ENCODE peak calls at places on chromosomes 12 and 14, in nine cellular contexts. One of them, this sample, is unnamed.

GRCh38 chr12:91211869-91212268 is 29.3 kb upstream of the DCN start:
- DNase-seq in CD8-positive, alpha-beta T cell: no peak
- DNase-seq in H1: no peak
- DNase-seq in astrocyte: no peak
- DNase-seq in Karpas-422: no peak
- DNase-seq in gastrocnemius medialis: no peak
- DNase-seq in tibial artery: no peak
- DNase-seq in K562: no peak
- DNase-seq in upper lobe of right lung: no peak
- DNase-seq in this sample: no peak

GRCh38 chr12:109532721-109533486 is 40.4 kb downstream of the MMAB start:
- DNase-seq in Karpas-422: no peak
- DNase-seq in upper lobe of right lung: no peak
- DNase-seq in gastrocnemius medialis: no peak
- DNase-seq in astrocyte: no peak
- DNase-seq in CD8-positive, alpha-beta T cell: no peak
- DNase-seq in tibial artery: no peak
- DNase-seq in H1: no peak
- DNase-seq in K562: no peak
- DNase-seq in this sample: no peak

GRCh38 chr12:108375986-108376663 is 37.0 kb upstream of the CMKLR1 start:
- DNase-seq in astrocyte: peak; percentile 22
- DNase-seq in tibial artery: no peak
- DNase-seq in H1: no peak
- DNase-seq in CD8-positive, alpha-beta T cell: no peak
- DNase-seq in Karpas-422: no peak
- DNase-seq in upper lobe of right lung: no peak
- DNase-seq in K562: no peak
- DNase-seq in gastrocnemius medialis: no peak
- DNase-seq in this sample: no peak

GRCh38 chr12:916240-916639 is 33.3 kb downstream of the RAD52 start:
- DNase-seq in tibial artery: no peak
- DNase-seq in astrocyte: no peak
- DNase-seq in CD8-positive, alpha-beta T cell: no peak
- DNase-seq in H1: no peak
- DNase-seq in Karpas-422: no peak
- DNase-seq in K562: no peak
- DNase-seq in gastrocnemius medialis: no peak
- DNase-seq in upper lobe of right lung: no peak
- DNase-seq in this sample: peak; percentile 71

GRCh38 chr14:92647499-92648279 is 100.7 kb downstream of the LGMN start:
- DNase-seq in gastrocnemius medialis: no peak
- DNase-seq in astrocyte: no peak
- DNase-seq in CD8-positive, alpha-beta T cell: no peak
- DNase-seq in Karpas-422: no peak
- DNase-seq in tibial artery: no peak
- DNase-seq in upper lobe of right lung: no peak
- DNase-seq in H1: no peak
- DNase-seq in K562: no peak
- DNase-seq in this sample: no peak

GRCh38 chr12:21451529-21451928 is 14.1 kb downstream of the PYROXD1 start:
- DNase-seq in tibial artery: no peak
- DNase-seq in astrocyte: peak; percentile 73
- DNase-seq in upper lobe of right lung: no peak
- DNase-seq in H1: no peak
- DNase-seq in gastrocnemius medialis: no peak
- DNase-seq in CD8-positive, alpha-beta T cell: no peak
- DNase-seq in K562: no peak
- DNase-seq in Karpas-422: no peak
- DNase-seq in this sample: no peak

GRCh38 chr12:6378709-6379427 is 3.5 kb upstream of the SCNN1A start:
- DNase-seq in K562: no peak
- DNase-seq in gastrocnemius medialis: no peak
- DNase-seq in H1: no peak
- DNase-seq in Karpas-422: no peak
- DNase-seq in astrocyte: no peak
- DNase-seq in upper lobe of right lung: no peak
- DNase-seq in tibial artery: peak; percentile 62
- DNase-seq in CD8-positive, alpha-beta T cell: no peak
- DNase-seq in this sample: no peak

GRCh38 chr12:110431957-110432587 is 18.1 kb downstream of the ARPC3 start:
- DNase-seq in upper lobe of right lung: peak; percentile 55
- DNase-seq in CD8-positive, alpha-beta T cell: no peak
- DNase-seq in gastrocnemius medialis: no peak
- DNase-seq in K562: no peak
- DNase-seq in Karpas-422: no peak
- DNase-seq in H1: no peak
- DNase-seq in tibial artery: no peak
- DNase-seq in astrocyte: no peak
- DNase-seq in this sample: no peak

GRCh38 chr14:44565968-44566367 is 58.9 kb upstream of the FSCB start:
- DNase-seq in upper lobe of right lung: no peak
- DNase-seq in H1: no peak
- DNase-seq in tibial artery: no peak
- DNase-seq in K562: no peak
- DNase-seq in CD8-positive, alpha-beta T cell: no peak
- DNase-seq in gastrocnemius medialis: no peak
- DNase-seq in Karpas-422: no peak
- DNase-seq in astrocyte: no peak
- DNase-seq in this sample: no peak

GRCh38 chr12:68627673-68628319 is 17.1 kb downstream of the RAP1B start:
- DNase-seq in tibial artery: no peak
- DNase-seq in Karpas-422: no peak
- DNase-seq in CD8-positive, alpha-beta T cell: no peak
- DNase-seq in K562: no peak
- DNase-seq in upper lobe of right lung: no peak
- DNase-seq in gastrocnemius medialis: no peak
- DNase-seq in astrocyte: no peak
- DNase-seq in H1: no peak
- DNase-seq in this sample: no peak

GRCh38 chr14:80310950-80311349 is 99.6 kb upstream of the DIO2 start:
- DNase-seq in astrocyte: no peak
- DNase-seq in CD8-positive, alpha-beta T cell: no peak
- DNase-seq in H1: no peak
- DNase-seq in gastrocnemius medialis: no peak
- DNase-seq in tibial artery: no peak
- DNase-seq in Karpas-422: no peak
- DNase-seq in upper lobe of right lung: no peak
- DNase-seq in K562: no peak
- DNase-seq in this sample: no peak

GRCh38 chr12:92108651-92109050 is 37.0 kb downstream of the BTG1 start:
- DNase-seq in astrocyte: no peak
- DNase-seq in H1: no peak
- DNase-seq in K562: peak; percentile 18
- DNase-seq in CD8-positive, alpha-beta T cell: no peak
- DNase-seq in tibial artery: no peak
- DNase-seq in gastrocnemius medialis: no peak
- DNase-seq in Karpas-422: no peak
- DNase-seq in upper lobe of right lung: no peak
- DNase-seq in this sample: peak; percentile 20

GRCh38 chr12:42969357-42969756 is 379.8 kb upstream of the PRICKLE1 start:
- DNase-seq in H1: no peak
- DNase-seq in tibial artery: no peak
- DNase-seq in Karpas-422: no peak
- DNase-seq in gastrocnemius medialis: no peak
- DNase-seq in astrocyte: no peak
- DNase-seq in upper lobe of right lung: no peak
- DNase-seq in K562: no peak
- DNase-seq in CD8-positive, alpha-beta T cell: no peak
- DNase-seq in this sample: no peak

GRCh38 chr12:51590347-51591019 is 550 bp upstream of the SCN8A start:
- DNase-seq in astrocyte: peak; percentile 51
- DNase-seq in tibial artery: no peak
- DNase-seq in H1: peak; percentile 60
- DNase-seq in K562: peak; percentile 94
- DNase-seq in CD8-positive, alpha-beta T cell: peak; percentile 56
- DNase-seq in upper lobe of right lung: peak; percentile 83
- DNase-seq in gastrocnemius medialis: no peak
- DNase-seq in Karpas-422: peak; percentile 90
- DNase-seq in this sample: peak; percentile 65

GRCh38 chr12:62632521-62632920 is 165.9 kb downstream of the MON2 start:
- DNase-seq in tibial artery: peak; percentile 83
- DNase-seq in K562: no peak
- DNase-seq in Karpas-422: no peak
- DNase-seq in astrocyte: peak; percentile 25
- DNase-seq in H1: no peak
- DNase-seq in gastrocnemius medialis: peak; percentile 12
- DNase-seq in CD8-positive, alpha-beta T cell: no peak
- DNase-seq in upper lobe of right lung: peak; percentile 70
- DNase-seq in this sample: peak; percentile 74

GRCh38 chr12:10957741-10958140 is 18.7 kb upstream of the TAS2R14 start:
- DNase-seq in H1: no peak
- DNase-seq in CD8-positive, alpha-beta T cell: no peak
- DNase-seq in astrocyte: peak; percentile 70
- DNase-seq in tibial artery: no peak
- DNase-seq in Karpas-422: no peak
- DNase-seq in upper lobe of right lung: no peak
- DNase-seq in K562: no peak
- DNase-seq in gastrocnemius medialis: no peak
- DNase-seq in this sample: no peak

GRCh38 chr14:58731465-58732330 is 93.9 kb downstream of the DACT1 start:
- DNase-seq in astrocyte: peak; percentile 100
- DNase-seq in K562: no peak
- DNase-seq in H1: no peak
- DNase-seq in upper lobe of right lung: no peak
- DNase-seq in gastrocnemius medialis: no peak
- DNase-seq in tibial artery: no peak
- DNase-seq in CD8-positive, alpha-beta T cell: no peak
- DNase-seq in Karpas-422: no peak
- DNase-seq in this sample: no peak

GRCh38 chr12:76820888-76821482 is 57.1 kb downstream of the ZDHHC17 start:
- DNase-seq in CD8-positive, alpha-beta T cell: no peak
- DNase-seq in tibial artery: no peak
- DNase-seq in H1: peak; percentile 5
- DNase-seq in Karpas-422: peak; percentile 44
- DNase-seq in gastrocnemius medialis: no peak
- DNase-seq in K562: peak; percentile 23
- DNase-seq in astrocyte: peak; percentile 22
- DNase-seq in upper lobe of right lung: no peak
- DNase-seq in this sample: peak; percentile 27

GRCh38 chr12:39395866-39396265 is 47.1 kb downstream of the KIF21A start:
- DNase-seq in upper lobe of right lung: no peak
- DNase-seq in H1: no peak
- DNase-seq in tibial artery: no peak
- DNase-seq in astrocyte: no peak
- DNase-seq in Karpas-422: no peak
- DNase-seq in gastrocnemius medialis: no peak
- DNase-seq in CD8-positive, alpha-beta T cell: no peak
- DNase-seq in K562: no peak
- DNase-seq in this sample: no peak

GRCh38 chr12:68883151-68883550 is 49.8 kb downstream of the CPM start:
- DNase-seq in Karpas-422: no peak
- DNase-seq in upper lobe of right lung: no peak
- DNase-seq in astrocyte: no peak
- DNase-seq in tibial artery: no peak
- DNase-seq in K562: no peak
- DNase-seq in CD8-positive, alpha-beta T cell: no peak
- DNase-seq in H1: no peak
- DNase-seq in gastrocnemius medialis: no peak
- DNase-seq in this sample: no peak

GRCh38 chr14:89563503-89563902 is 146.5 kb upstream of the FOXN3 start:
- DNase-seq in gastrocnemius medialis: no peak
- DNase-seq in H1: no peak
- DNase-seq in tibial artery: no peak
- DNase-seq in CD8-positive, alpha-beta T cell: no peak
- DNase-seq in astrocyte: no peak
- DNase-seq in Karpas-422: no peak
- DNase-seq in K562: no peak
- DNase-seq in upper lobe of right lung: no peak
- DNase-seq in this sample: no peak

GRCh38 chr12:62361048-62361447 is 100.8 kb downstream of the USP15 start:
- DNase-seq in H1: no peak
- DNase-seq in CD8-positive, alpha-beta T cell: no peak
- DNase-seq in K562: no peak
- DNase-seq in astrocyte: peak; percentile 8
- DNase-seq in upper lobe of right lung: no peak
- DNase-seq in gastrocnemius medialis: no peak
- DNase-seq in Karpas-422: no peak
- DNase-seq in tibial artery: no peak
- DNase-seq in this sample: no peak

GRCh38 chr12:83335748-83336147 is 649.0 kb downstream of the TMTC2 start:
- DNase-seq in H1: no peak
- DNase-seq in astrocyte: no peak
- DNase-seq in tibial artery: no peak
- DNase-seq in Karpas-422: no peak
- DNase-seq in gastrocnemius medialis: no peak
- DNase-seq in K562: no peak
- DNase-seq in upper lobe of right lung: no peak
- DNase-seq in CD8-positive, alpha-beta T cell: no peak
- DNase-seq in this sample: no peak
- H3K9me3 ChIP-seq in H1: no peaks in the 10 kb centered on the region
- H3K9me3 ChIP-seq in astrocyte: no peaks in the 10 kb centered on the region
- H3K9me3 ChIP-seq in tibial artery: no peaks in the 10 kb centered on the region
- H3K9me3 ChIP-seq in Karpas-422: peaks cover 9% of the 10 kb centered on the region
- H3K9me3 ChIP-seq in gastrocnemius medialis: no peaks in the 10 kb centered on the region
- H3K9me3 ChIP-seq in K562: no peaks in the 10 kb centered on the region
- H3K9me3 ChIP-seq in upper lobe of right lung: no peaks in the 10 kb centered on the region
- H3K9me3 ChIP-seq in CD8-positive, alpha-beta T cell: no peaks in the 10 kb centered on the region
- H3K9me3 ChIP-seq in this sample: no peaks in the 10 kb centered on the region

GRCh38 chr14:100844082-100844408 is 18.1 kb downstream of the MEG3 start:
- DNase-seq in gastrocnemius medialis: no peak
- DNase-seq in K562: no peak
- DNase-seq in CD8-positive, alpha-beta T cell: no peak
- DNase-seq in tibial artery: no peak
- DNase-seq in astrocyte: no peak
- DNase-seq in Karpas-422: no peak
- DNase-seq in upper lobe of right lung: no peak
- DNase-seq in H1: no peak
- DNase-seq in this sample: no peak
- H3K4me1 ChIP-seq in gastrocnemius medialis: no peaks in the 10 kb centered on the region
- H3K4me1 ChIP-seq in K562: no peaks in the 10 kb centered on the region
- H3K4me1 ChIP-seq in CD8-positive, alpha-beta T cell: no peaks in the 10 kb centered on the region
- H3K4me1 ChIP-seq in tibial artery: no peaks in the 10 kb centered on the region
- H3K4me1 ChIP-seq in astrocyte: peaks cover 34% of the 10 kb centered on the region
- H3K4me1 ChIP-seq in Karpas-422: no peaks in the 10 kb centered on the region
- H3K4me1 ChIP-seq in upper lobe of right lung: no peaks in the 10 kb centered on the region
- H3K4me1 ChIP-seq in H1: no peaks in the 10 kb centered on the region
- H3K4me1 ChIP-seq in this sample: no peaks in the 10 kb centered on the region

DNA sequence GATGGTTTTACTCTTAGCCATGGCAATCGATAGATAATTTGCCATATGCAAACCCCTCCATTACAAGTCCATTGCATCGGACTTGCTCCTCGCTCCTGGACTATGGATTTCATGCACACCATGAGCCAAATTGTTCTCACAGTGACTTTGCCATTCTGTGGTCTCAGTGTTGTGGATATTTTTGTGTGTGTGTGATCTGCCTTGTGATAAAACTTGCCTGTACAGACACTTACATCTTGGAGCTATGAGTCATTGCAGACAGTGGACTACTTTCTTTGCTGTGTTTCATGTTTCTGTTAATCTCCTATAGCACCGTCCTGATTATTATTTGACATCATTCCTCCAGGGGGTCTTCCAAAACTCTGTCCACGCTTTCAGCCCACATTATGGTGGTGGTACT is 8.4 kb upstream of the OR4K13 start:
- DNase-seq in CD8-positive, alpha-beta T cell: no peak
- DNase-seq in H1: no peak
- DNase-seq in upper lobe of right lung: no peak
- DNase-seq in astrocyte: no peak
- DNase-seq in gastrocnemius medialis: no peak
- DNase-seq in Karpas-422: no peak
- DNase-seq in K562: no peak
- DNase-seq in tibial artery: no peak
- DNase-seq in this sample: no peak
- H3K9me3 ChIP-seq in CD8-positive, alpha-beta T cell: no peaks in the 10 kb centered on the region
- H3K9me3 ChIP-seq in H1: peaks cover 53% of the 10 kb centered on the region
- H3K9me3 ChIP-seq in upper lobe of right lung: no peaks in the 10 kb centered on the region
- H3K9me3 ChIP-seq in astrocyte: peaks cover 5% of the 10 kb centered on the region
- H3K9me3 ChIP-seq in gastrocnemius medialis: no peaks in the 10 kb centered on the region
- H3K9me3 ChIP-seq in Karpas-422: peaks cover 24% of the 10 kb centered on the region
- H3K9me3 ChIP-seq in K562: no peaks in the 10 kb centered on the region
- H3K9me3 ChIP-seq in tibial artery: no peaks in the 10 kb centered on the region
- H3K9me3 ChIP-seq in this sample: no peaks in the 10 kb centered on the region

GRCh38 chr14:98708555-98708954 is 563.4 kb downstream of the BCL11B start:
- DNase-seq in gastrocnemius medialis: no peak
- DNase-seq in CD8-positive, alpha-beta T cell: no peak
- DNase-seq in Karpas-422: no peak
- DNase-seq in K562: no peak
- DNase-seq in tibial artery: no peak
- DNase-seq in H1: no peak
- DNase-seq in astrocyte: no peak
- DNase-seq in upper lobe of right lung: no peak
- DNase-seq in this sample: no peak
- H3K4me1 ChIP-seq in gastrocnemius medialis: no peaks in the 10 kb centered on the region
- H3K4me1 ChIP-seq in CD8-positive, alpha-beta T cell: peaks cover 38% of the 10 kb centered on the region
- H3K4me1 ChIP-seq in Karpas-422: no peaks in the 10 kb centered on the region
- H3K4me1 ChIP-seq in K562: no peaks in the 10 kb centered on the region
- H3K4me1 ChIP-seq in tibial artery: no peaks in the 10 kb centered on the region
- H3K4me1 ChIP-seq in H1: no peaks in the 10 kb centered on the region
- H3K4me1 ChIP-seq in astrocyte: no peaks in the 10 kb centered on the region
- H3K4me1 ChIP-seq in upper lobe of right lung: no peaks in the 10 kb centered on the region
- H3K4me1 ChIP-seq in this sample: no peaks in the 10 kb centered on the region